ENCODE peak calls at places on chromosomes 3 and 15, in nine cellular contexts. One of them, this sample, is unnamed.

GRCh38 chr3:115325539-115325938 is 178.5 kb upstream of the ZBTB20 start:
- DNase-seq in progenitor cell of endocrine pancreas: peak
- DNase-seq in cardiac fibroblast: peak
- DNase-seq in GM20000: peak
- DNase-seq in stimulated activated CD8-positive, alpha-beta memory T cell treated with anti-CD3 and anti-CD28 coated beads, Interleukin-15, amount 100 ng/mL, for 24 hours: no peak
- DNase-seq in SK-N-SH: no peak
- DNase-seq in Kasumi-1: peak
- DNase-seq in ELF-1: peak
- DNase-seq in EL: peak
- DNase-seq in this sample: no peak

GRCh38 chr3:15207836-15208504 is 1.9 kb downstream of the CAPN7 start:
- DNase-seq in GM20000: no peak
- DNase-seq in EL: peak
- DNase-seq in cardiac fibroblast: peak
- DNase-seq in stimulated activated CD8-positive, alpha-beta memory T cell treated with anti-CD3 and anti-CD28 coated beads, Interleukin-15, amount 100 ng/mL, for 24 hours: no peak
- DNase-seq in Kasumi-1: no peak
- DNase-seq in ELF-1: no peak
- DNase-seq in progenitor cell of endocrine pancreas: no peak
- DNase-seq in SK-N-SH: no peak
- DNase-seq in this sample: no peak

GRCh38 chr3:4866841-4867240 is 112.4 kb upstream of the BHLHE40 start:
- DNase-seq in EL: no peak
- DNase-seq in stimulated activated CD8-positive, alpha-beta memory T cell treated with anti-CD3 and anti-CD28 coated beads, Interleukin-15, amount 100 ng/mL, for 24 hours: no peak
- DNase-seq in SK-N-SH: no peak
- DNase-seq in progenitor cell of endocrine pancreas: no peak
- DNase-seq in GM20000: no peak
- DNase-seq in Kasumi-1: no peak
- DNase-seq in ELF-1: no peak
- DNase-seq in cardiac fibroblast: peak
- DNase-seq in this sample: no peak

GRCh38 chr3:8739757-8740508 is 6.3 kb downstream of the CAV3 start:
- DNase-seq in SK-N-SH: no peak
- DNase-seq in cardiac fibroblast: peak
- DNase-seq in progenitor cell of endocrine pancreas: no peak
- DNase-seq in ELF-1: no peak
- DNase-seq in GM20000: no peak
- DNase-seq in EL: peak
- DNase-seq in Kasumi-1: no peak
- DNase-seq in stimulated activated CD8-positive, alpha-beta memory T cell treated with anti-CD3 and anti-CD28 coated beads, Interleukin-15, amount 100 ng/mL, for 24 hours: no peak
- DNase-seq in this sample: peak

GRCh38 chr3:197298858-197299854 is 744 bp upstream of the DLG1 start:
- DNase-seq in Kasumi-1: no peak
- DNase-seq in stimulated activated CD8-positive, alpha-beta memory T cell treated with anti-CD3 and anti-CD28 coated beads, Interleukin-15, amount 100 ng/mL, for 24 hours: no peak
- DNase-seq in ELF-1: peak
- DNase-seq in EL: no peak
- DNase-seq in cardiac fibroblast: no peak
- DNase-seq in SK-N-SH: peak
- DNase-seq in GM20000: peak
- DNase-seq in progenitor cell of endocrine pancreas: peak
- DNase-seq in this sample: peak

GRCh38 chr3:73086071-73086494 is 24.6 kb downstream of the EBLN2 start:
- DNase-seq in progenitor cell of endocrine pancreas: no peak
- DNase-seq in EL: peak
- DNase-seq in SK-N-SH: peak
- DNase-seq in ELF-1: peak
- DNase-seq in Kasumi-1: peak
- DNase-seq in cardiac fibroblast: peak
- DNase-seq in GM20000: peak
- DNase-seq in stimulated activated CD8-positive, alpha-beta memory T cell treated with anti-CD3 and anti-CD28 coated beads, Interleukin-15, amount 100 ng/mL, for 24 hours: no peak
- DNase-seq in this sample: no peak

GRCh38 chr15:62389887-62390792 is 225.1 kb upstream of the C2CD4B start:
- DNase-seq in SK-N-SH: peak
- DNase-seq in Kasumi-1: peak
- DNase-seq in stimulated activated CD8-positive, alpha-beta memory T cell treated with anti-CD3 and anti-CD28 coated beads, Interleukin-15, amount 100 ng/mL, for 24 hours: peak
- DNase-seq in cardiac fibroblast: peak
- DNase-seq in progenitor cell of endocrine pancreas: peak
- DNase-seq in GM20000: peak
- DNase-seq in EL: peak
- DNase-seq in ELF-1: peak
- DNase-seq in this sample: peak

GRCh38 chr3:87145553-87145952 is 81.6 kb upstream of the CHMP2B start:
- DNase-seq in Kasumi-1: peak
- DNase-seq in progenitor cell of endocrine pancreas: no peak
- DNase-seq in ELF-1: peak
- DNase-seq in EL: peak
- DNase-seq in stimulated activated CD8-positive, alpha-beta memory T cell treated with anti-CD3 and anti-CD28 coated beads, Interleukin-15, amount 100 ng/mL, for 24 hours: no peak
- DNase-seq in GM20000: peak
- DNase-seq in cardiac fibroblast: peak
- DNase-seq in SK-N-SH: peak
- DNase-seq in this sample: no peak

GRCh38 chr15:72179950-72180581 is 17.5 kb downstream of the GRAMD2A start:
- DNase-seq in progenitor cell of endocrine pancreas: no peak
- DNase-seq in EL: no peak
- DNase-seq in ELF-1: no peak
- DNase-seq in GM20000: no peak
- DNase-seq in stimulated activated CD8-positive, alpha-beta memory T cell treated with anti-CD3 and anti-CD28 coated beads, Interleukin-15, amount 100 ng/mL, for 24 hours: no peak
- DNase-seq in cardiac fibroblast: peak
- DNase-seq in Kasumi-1: no peak
- DNase-seq in SK-N-SH: no peak
- DNase-seq in this sample: no peak

GRCh38 chr3:98770261-98771039 is 7.3 kb downstream of the ST3GAL6 start:
- DNase-seq in SK-N-SH: no peak
- DNase-seq in progenitor cell of endocrine pancreas: no peak
- DNase-seq in EL: no peak
- DNase-seq in cardiac fibroblast: no peak
- DNase-seq in ELF-1: peak
- DNase-seq in GM20000: no peak
- DNase-seq in stimulated activated CD8-positive, alpha-beta memory T cell treated with anti-CD3 and anti-CD28 coated beads, Interleukin-15, amount 100 ng/mL, for 24 hours: no peak
- DNase-seq in Kasumi-1: no peak
- DNase-seq in this sample: no peak

GRCh38 chr3:59766165-59766872 is 716.5 kb upstream of the CFAP20DC start:
- DNase-seq in ELF-1: no peak
- DNase-seq in progenitor cell of endocrine pancreas: no peak
- DNase-seq in Kasumi-1: no peak
- DNase-seq in EL: peak
- DNase-seq in GM20000: no peak
- DNase-seq in SK-N-SH: no peak
- DNase-seq in stimulated activated CD8-positive, alpha-beta memory T cell treated with anti-CD3 and anti-CD28 coated beads, Interleukin-15, amount 100 ng/mL, for 24 hours: no peak
- DNase-seq in cardiac fibroblast: no peak
- DNase-seq in this sample: no peak

GRCh38 chr3:170961616-170962400 is 53.4 kb upstream of the EIF5A2 start:
- DNase-seq in Kasumi-1: peak
- DNase-seq in SK-N-SH: peak
- DNase-seq in progenitor cell of endocrine pancreas: no peak
- DNase-seq in EL: peak
- DNase-seq in stimulated activated CD8-positive, alpha-beta memory T cell treated with anti-CD3 and anti-CD28 coated beads, Interleukin-15, amount 100 ng/mL, for 24 hours: no peak
- DNase-seq in GM20000: no peak
- DNase-seq in cardiac fibroblast: peak
- DNase-seq in ELF-1: peak
- DNase-seq in this sample: no peak

GRCh38 chr3:156131799-156132198 is 11.4 kb downstream of the KCNAB1 start:
- DNase-seq in cardiac fibroblast: no peak
- DNase-seq in ELF-1: no peak
- DNase-seq in Kasumi-1: no peak
- DNase-seq in progenitor cell of endocrine pancreas: no peak
- DNase-seq in stimulated activated CD8-positive, alpha-beta memory T cell treated with anti-CD3 and anti-CD28 coated beads, Interleukin-15, amount 100 ng/mL, for 24 hours: no peak
- DNase-seq in GM20000: no peak
- DNase-seq in SK-N-SH: no peak
- DNase-seq in EL: no peak
- DNase-seq in this sample: no peak

GRCh38 chr15:74460298-74460697 is 662 bp downstream of the UBL7 start:
- DNase-seq in Kasumi-1: no peak
- DNase-seq in cardiac fibroblast: no peak
- DNase-seq in ELF-1: no peak
- DNase-seq in progenitor cell of endocrine pancreas: no peak
- DNase-seq in stimulated activated CD8-positive, alpha-beta memory T cell treated with anti-CD3 and anti-CD28 coated beads, Interleukin-15, amount 100 ng/mL, for 24 hours: no peak
- DNase-seq in SK-N-SH: peak
- DNase-seq in EL: no peak
- DNase-seq in GM20000: peak
- DNase-seq in this sample: no peak

GRCh38 chr3:186255703-186256331 is 106.2 kb downstream of the DGKG start:
- DNase-seq in GM20000: peak
- DNase-seq in Kasumi-1: peak
- DNase-seq in cardiac fibroblast: no peak
- DNase-seq in stimulated activated CD8-positive, alpha-beta memory T cell treated with anti-CD3 and anti-CD28 coated beads, Interleukin-15, amount 100 ng/mL, for 24 hours: no peak
- DNase-seq in SK-N-SH: no peak
- DNase-seq in ELF-1: no peak
- DNase-seq in EL: no peak
- DNase-seq in progenitor cell of endocrine pancreas: no peak
- DNase-seq in this sample: no peak

GRCh38 chr3:193711964-193712598 is 119.1 kb downstream of the OPA1 start:
- DNase-seq in GM20000: no peak
- DNase-seq in cardiac fibroblast: no peak
- DNase-seq in stimulated activated CD8-positive, alpha-beta memory T cell treated with anti-CD3 and anti-CD28 coated beads, Interleukin-15, amount 100 ng/mL, for 24 hours: no peak
- DNase-seq in EL: no peak
- DNase-seq in ELF-1: no peak
- DNase-seq in SK-N-SH: no peak
- DNase-seq in progenitor cell of endocrine pancreas: no peak
- DNase-seq in Kasumi-1: no peak
- DNase-seq in this sample: no peak

GRCh38 chr3:31004025-31004678 is 109.7 kb upstream of the GADL1 start:
- DNase-seq in Kasumi-1: no peak
- DNase-seq in SK-N-SH: peak
- DNase-seq in GM20000: no peak
- DNase-seq in progenitor cell of endocrine pancreas: no peak
- DNase-seq in ELF-1: no peak
- DNase-seq in EL: peak
- DNase-seq in cardiac fibroblast: peak
- DNase-seq in stimulated activated CD8-positive, alpha-beta memory T cell treated with anti-CD3 and anti-CD28 coated beads, Interleukin-15, amount 100 ng/mL, for 24 hours: no peak
- DNase-seq in this sample: no peak

GRCh38 chr3:45776611-45777010 is 19.7 kb downstream of the SLC6A20 start:
- DNase-seq in GM20000: no peak
- DNase-seq in EL: no peak
- DNase-seq in Kasumi-1: no peak
- DNase-seq in progenitor cell of endocrine pancreas: no peak
- DNase-seq in stimulated activated CD8-positive, alpha-beta memory T cell treated with anti-CD3 and anti-CD28 coated beads, Interleukin-15, amount 100 ng/mL, for 24 hours: no peak
- DNase-seq in ELF-1: no peak
- DNase-seq in cardiac fibroblast: no peak
- DNase-seq in SK-N-SH: no peak
- DNase-seq in this sample: no peak

GRCh38 chr3:18410205-18410604 is 14.9 kb downstream of the SATB1 start:
- DNase-seq in stimulated activated CD8-positive, alpha-beta memory T cell treated with anti-CD3 and anti-CD28 coated beads, Interleukin-15, amount 100 ng/mL, for 24 hours: no peak
- DNase-seq in EL: no peak
- DNase-seq in Kasumi-1: no peak
- DNase-seq in ELF-1: no peak
- DNase-seq in progenitor cell of endocrine pancreas: no peak
- DNase-seq in cardiac fibroblast: no peak
- DNase-seq in GM20000: no peak
- DNase-seq in SK-N-SH: no peak
- DNase-seq in this sample: no peak

GRCh38 chr15:38440353-38441129 is 13.4 kb upstream of the FAM98B start:
- DNase-seq in ELF-1: peak
- DNase-seq in progenitor cell of endocrine pancreas: peak
- DNase-seq in stimulated activated CD8-positive, alpha-beta memory T cell treated with anti-CD3 and anti-CD28 coated beads, Interleukin-15, amount 100 ng/mL, for 24 hours: no peak
- DNase-seq in cardiac fibroblast: peak
- DNase-seq in GM20000: peak
- DNase-seq in SK-N-SH: peak
- DNase-seq in EL: peak
- DNase-seq in Kasumi-1: peak
- DNase-seq in this sample: no peak

GRCh38 chr3:64254443-64254842 is 29.2 kb upstream of the PRICKLE2 start:
- DNase-seq in ELF-1: no peak
- DNase-seq in progenitor cell of endocrine pancreas: no peak
- DNase-seq in EL: no peak
- DNase-seq in stimulated activated CD8-positive, alpha-beta memory T cell treated with anti-CD3 and anti-CD28 coated beads, Interleukin-15, amount 100 ng/mL, for 24 hours: no peak
- DNase-seq in cardiac fibroblast: no peak
- DNase-seq in GM20000: no peak
- DNase-seq in Kasumi-1: no peak
- DNase-seq in SK-N-SH: no peak
- DNase-seq in this sample: no peak

GRCh38 chr3:15932348-15933300 is 134.8 kb upstream of the ANKRD28 start:
- DNase-seq in GM20000: no peak
- DNase-seq in stimulated activated CD8-positive, alpha-beta memory T cell treated with anti-CD3 and anti-CD28 coated beads, Interleukin-15, amount 100 ng/mL, for 24 hours: no peak
- DNase-seq in Kasumi-1: peak
- DNase-seq in progenitor cell of endocrine pancreas: no peak
- DNase-seq in EL: no peak
- DNase-seq in ELF-1: no peak
- DNase-seq in cardiac fibroblast: no peak
- DNase-seq in SK-N-SH: no peak
- DNase-seq in this sample: no peak

GRCh38 chr15:88655780-88656488 is 17.1 kb downstream of the ISG20 start:
- DNase-seq in progenitor cell of endocrine pancreas: no peak
- DNase-seq in GM20000: no peak
- DNase-seq in stimulated activated CD8-positive, alpha-beta memory T cell treated with anti-CD3 and anti-CD28 coated beads, Interleukin-15, amount 100 ng/mL, for 24 hours: no peak
- DNase-seq in cardiac fibroblast: no peak
- DNase-seq in ELF-1: no peak
- DNase-seq in Kasumi-1: no peak
- DNase-seq in EL: no peak
- DNase-seq in SK-N-SH: no peak
- DNase-seq in this sample: no peak

GRCh38 chr3:179655236-179655635 is 2.4 kb downstream of the USP13 start:
- DNase-seq in Kasumi-1: no peak
- DNase-seq in stimulated activated CD8-positive, alpha-beta memory T cell treated with anti-CD3 and anti-CD28 coated beads, Interleukin-15, amount 100 ng/mL, for 24 hours: no peak
- DNase-seq in cardiac fibroblast: no peak
- DNase-seq in ELF-1: no peak
- DNase-seq in SK-N-SH: no peak
- DNase-seq in GM20000: no peak
- DNase-seq in progenitor cell of endocrine pancreas: no peak
- DNase-seq in EL: no peak
- DNase-seq in this sample: no peak

GRCh38 chr3:180026997-180027396 is 9.7 kb downstream of the PEX5L start:
- DNase-seq in stimulated activated CD8-positive, alpha-beta memory T cell treated with anti-CD3 and anti-CD28 coated beads, Interleukin-15, amount 100 ng/mL, for 24 hours: no peak
- DNase-seq in SK-N-SH: no peak
- DNase-seq in EL: no peak
- DNase-seq in cardiac fibroblast: no peak
- DNase-seq in progenitor cell of endocrine pancreas: no peak
- DNase-seq in GM20000: no peak
- DNase-seq in Kasumi-1: no peak
- DNase-seq in ELF-1: no peak
- DNase-seq in this sample: no peak

GRCh38 chr15:77282333-77282732 is 137.6 kb downstream of the PEAK1 start:
- DNase-seq in Kasumi-1: no peak
- DNase-seq in cardiac fibroblast: peak
- DNase-seq in stimulated activated CD8-positive, alpha-beta memory T cell treated with anti-CD3 and anti-CD28 coated beads, Interleukin-15, amount 100 ng/mL, for 24 hours: no peak
- DNase-seq in progenitor cell of endocrine pancreas: no peak
- DNase-seq in EL: peak
- DNase-seq in SK-N-SH: no peak
- DNase-seq in GM20000: no peak
- DNase-seq in ELF-1: peak
- DNase-seq in this sample: no peak

GRCh38 chr15:68384451-68385239 is 47.3 kb downstream of the ITGA11 start:
- DNase-seq in cardiac fibroblast: peak
- DNase-seq in Kasumi-1: no peak
- DNase-seq in EL: peak
- DNase-seq in GM20000: no peak
- DNase-seq in progenitor cell of endocrine pancreas: no peak
- DNase-seq in ELF-1: peak
- DNase-seq in stimulated activated CD8-positive, alpha-beta memory T cell treated with anti-CD3 and anti-CD28 coated beads, Interleukin-15, amount 100 ng/mL, for 24 hours: no peak
- DNase-seq in SK-N-SH: peak
- DNase-seq in this sample: no peak

This sample was measured in 8988T.